ENCODE peak calls at places on chromosomes 3 and 15, in ten cellular contexts. One of them, this sample, is unnamed. For H3K36me3, the result is how much of the 10 kb centered on the place peaks cover.

GRCh38 chr3:129118745-129119144 is 2.9 kb downstream of the RAB43 start:
- DNase-seq in Peyer's patch: no peak
- DNase-seq in GM06990: no peak
- DNase-seq in mucosa of descending colon: no peak
- DNase-seq in DND-41: peak
- DNase-seq in MM.1S: peak
- DNase-seq in CD8-positive, alpha-beta T cell: peak
- DNase-seq in right atrium auricular region: no peak
- DNase-seq in OCI-LY7: peak
- DNase-seq in kidney: no peak
- DNase-seq in this sample: no peak

GRCh38 chr3:187909871-187910270 is 164.6 kb upstream of the BCL6 start:
- DNase-seq in Peyer's patch: no peak
- DNase-seq in GM06990: no peak
- DNase-seq in mucosa of descending colon: no peak
- DNase-seq in DND-41: no peak
- DNase-seq in MM.1S: no peak
- DNase-seq in CD8-positive, alpha-beta T cell: no peak
- DNase-seq in right atrium auricular region: no peak
- DNase-seq in OCI-LY7: no peak
- DNase-seq in kidney: no peak
- DNase-seq in this sample: no peak

GRCh38 chr3:17585561-17586325 is 156.7 kb downstream of the TBC1D5 start:
- DNase-seq in Peyer's patch: no peak
- DNase-seq in GM06990: no peak
- DNase-seq in mucosa of descending colon: no peak
- DNase-seq in DND-41: no peak
- DNase-seq in MM.1S: no peak
- DNase-seq in CD8-positive, alpha-beta T cell: no peak
- DNase-seq in right atrium auricular region: no peak
- DNase-seq in OCI-LY7: no peak
- DNase-seq in kidney: no peak
- DNase-seq in this sample: no peak

GRCh38 chr3:184235381-184236032 is 6.1 kb downstream of the VWA5B2 start:
- DNase-seq in Peyer's patch: no peak
- DNase-seq in GM06990: no peak
- DNase-seq in mucosa of descending colon: no peak
- DNase-seq in DND-41: no peak
- DNase-seq in MM.1S: no peak
- DNase-seq in CD8-positive, alpha-beta T cell: no peak
- DNase-seq in right atrium auricular region: no peak
- DNase-seq in OCI-LY7: no peak
- DNase-seq in kidney: no peak
- DNase-seq in this sample: no peak

GRCh38 chr15:68299436-68299835 is 21.9 kb downstream of the FEM1B start:
- DNase-seq in Peyer's patch: no peak
- DNase-seq in GM06990: no peak
- DNase-seq in mucosa of descending colon: no peak
- DNase-seq in DND-41: no peak
- DNase-seq in MM.1S: no peak
- DNase-seq in CD8-positive, alpha-beta T cell: no peak
- DNase-seq in right atrium auricular region: peak
- DNase-seq in OCI-LY7: no peak
- DNase-seq in kidney: no peak
- DNase-seq in this sample: no peak

GRCh38 chr3:37862219-37862711 is 585 bp downstream of the CTDSPL start:
- DNase-seq in Peyer's patch: no peak
- DNase-seq in GM06990: no peak
- DNase-seq in mucosa of descending colon: peak
- DNase-seq in DND-41: peak
- DNase-seq in MM.1S: no peak
- DNase-seq in CD8-positive, alpha-beta T cell: peak
- DNase-seq in right atrium auricular region: no peak
- DNase-seq in OCI-LY7: no peak
- DNase-seq in kidney: peak
- DNase-seq in this sample: peak

GRCh38 chr15:70196314-70197291 is 98.9 kb upstream of the TLE3 start:
- DNase-seq in Peyer's patch: peak
- DNase-seq in GM06990: peak
- DNase-seq in mucosa of descending colon: peak
- DNase-seq in DND-41: no peak
- DNase-seq in MM.1S: peak
- DNase-seq in CD8-positive, alpha-beta T cell: no peak
- DNase-seq in right atrium auricular region: no peak
- DNase-seq in OCI-LY7: peak
- DNase-seq in kidney: no peak
- DNase-seq in this sample: no peak

GRCh38 chr3:58288011-58288728 is 17.9 kb upstream of the RPP14 start:
- DNase-seq in Peyer's patch: no peak
- DNase-seq in GM06990: no peak
- DNase-seq in mucosa of descending colon: no peak
- DNase-seq in DND-41: no peak
- DNase-seq in MM.1S: no peak
- DNase-seq in CD8-positive, alpha-beta T cell: no peak
- DNase-seq in right atrium auricular region: no peak
- DNase-seq in OCI-LY7: no peak
- DNase-seq in kidney: no peak
- DNase-seq in this sample: no peak

GRCh38 chr15:99305761-99306505 is 54.7 kb downstream of the LRRC28 start:
- DNase-seq in Peyer's patch: no peak
- DNase-seq in GM06990: no peak
- DNase-seq in mucosa of descending colon: peak
- DNase-seq in DND-41: no peak
- DNase-seq in MM.1S: no peak
- DNase-seq in CD8-positive, alpha-beta T cell: no peak
- DNase-seq in right atrium auricular region: peak
- DNase-seq in OCI-LY7: no peak
- DNase-seq in kidney: peak
- DNase-seq in this sample: no peak

GRCh38 chr3:62529230-62529629 is 155.9 kb upstream of the FEZF2 start:
- DNase-seq in Peyer's patch: no peak
- DNase-seq in GM06990: no peak
- DNase-seq in mucosa of descending colon: peak
- DNase-seq in DND-41: peak
- DNase-seq in MM.1S: no peak
- DNase-seq in CD8-positive, alpha-beta T cell: no peak
- DNase-seq in right atrium auricular region: no peak
- DNase-seq in OCI-LY7: peak
- DNase-seq in kidney: no peak
- DNase-seq in this sample: no peak

GRCh38 chr15:37253877-37254276 is 153.5 kb upstream of the MEIS2 start:
- DNase-seq in Peyer's patch: no peak
- DNase-seq in GM06990: no peak
- DNase-seq in mucosa of descending colon: no peak
- DNase-seq in DND-41: no peak
- DNase-seq in MM.1S: no peak
- DNase-seq in CD8-positive, alpha-beta T cell: no peak
- DNase-seq in right atrium auricular region: no peak
- DNase-seq in OCI-LY7: no peak
- DNase-seq in kidney: no peak
- DNase-seq in this sample: no peak

GRCh38 chr3:97821413-97821809 is 400 bp upstream of the CRYBG3 start:
- DNase-seq in Peyer's patch: peak
- DNase-seq in GM06990: no peak
- DNase-seq in mucosa of descending colon: peak
- DNase-seq in DND-41: no peak
- DNase-seq in MM.1S: no peak
- DNase-seq in CD8-positive, alpha-beta T cell: peak
- DNase-seq in right atrium auricular region: peak
- DNase-seq in OCI-LY7: no peak
- DNase-seq in kidney: peak
- DNase-seq in this sample: peak

DNA sequence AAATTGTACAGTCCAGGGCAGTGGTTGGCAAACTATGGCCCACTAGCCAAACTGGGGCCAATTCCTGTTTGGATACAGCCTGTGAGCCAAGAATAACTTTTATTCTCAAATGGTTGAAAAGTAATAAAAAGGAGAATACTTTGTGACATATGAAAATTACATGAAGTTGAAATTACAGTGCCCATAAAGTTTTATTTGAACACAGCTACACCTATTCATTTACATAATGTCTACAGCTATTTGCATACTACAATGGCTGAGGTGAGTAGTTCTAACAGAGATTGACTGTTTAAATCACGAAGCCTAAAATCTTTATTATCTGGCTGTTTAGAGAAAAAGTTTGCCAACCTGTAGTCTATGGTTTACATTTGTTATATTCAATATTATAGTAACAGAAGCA is 600.1 kb downstream of the MAGI1 start:
- DNase-seq in Peyer's patch: no peak
- DNase-seq in GM06990: no peak
- DNase-seq in mucosa of descending colon: no peak
- DNase-seq in DND-41: no peak
- DNase-seq in MM.1S: no peak
- DNase-seq in CD8-positive, alpha-beta T cell: no peak
- DNase-seq in right atrium auricular region: no peak
- DNase-seq in OCI-LY7: no peak
- DNase-seq in kidney: no peak
- DNase-seq in this sample: no peak
- H3K36me3 ChIP-seq in Peyer's patch: under half
- H3K36me3 ChIP-seq in GM06990: under half
- H3K36me3 ChIP-seq in mucosa of descending colon: under half
- H3K36me3 ChIP-seq in DND-41: under half
- H3K36me3 ChIP-seq in MM.1S: under half
- H3K36me3 ChIP-seq in CD8-positive, alpha-beta T cell: under half
- H3K36me3 ChIP-seq in right atrium auricular region: under half
- H3K36me3 ChIP-seq in OCI-LY7: under half
- H3K36me3 ChIP-seq in kidney: under half
- H3K36me3 ChIP-seq in this sample: under half

GRCh38 chr15:90607361-90607760 is 77.6 kb downstream of the CRTC3 start:
- DNase-seq in Peyer's patch: no peak
- DNase-seq in GM06990: no peak
- DNase-seq in mucosa of descending colon: no peak
- DNase-seq in DND-41: no peak
- DNase-seq in MM.1S: no peak
- DNase-seq in CD8-positive, alpha-beta T cell: no peak
- DNase-seq in right atrium auricular region: no peak
- DNase-seq in OCI-LY7: no peak
- DNase-seq in kidney: no peak
- DNase-seq in this sample: no peak
- TF ChIP-seq CTCF in Peyer's patch: no peak
- TF ChIP-seq CTCF in GM06990: no peak
- TF ChIP-seq CTCF in mucosa of descending colon: no peak
- TF ChIP-seq CTCF in DND-41: no peak
- TF ChIP-seq CTCF in MM.1S: no peak
- TF ChIP-seq CTCF in CD8-positive, alpha-beta T cell: no peak
- TF ChIP-seq CTCF in right atrium auricular region: no peak
- TF ChIP-seq CTCF in OCI-LY7: no peak
- TF ChIP-seq CTCF in kidney: no peak
- TF ChIP-seq CTCF in this sample: no peak

DNA sequence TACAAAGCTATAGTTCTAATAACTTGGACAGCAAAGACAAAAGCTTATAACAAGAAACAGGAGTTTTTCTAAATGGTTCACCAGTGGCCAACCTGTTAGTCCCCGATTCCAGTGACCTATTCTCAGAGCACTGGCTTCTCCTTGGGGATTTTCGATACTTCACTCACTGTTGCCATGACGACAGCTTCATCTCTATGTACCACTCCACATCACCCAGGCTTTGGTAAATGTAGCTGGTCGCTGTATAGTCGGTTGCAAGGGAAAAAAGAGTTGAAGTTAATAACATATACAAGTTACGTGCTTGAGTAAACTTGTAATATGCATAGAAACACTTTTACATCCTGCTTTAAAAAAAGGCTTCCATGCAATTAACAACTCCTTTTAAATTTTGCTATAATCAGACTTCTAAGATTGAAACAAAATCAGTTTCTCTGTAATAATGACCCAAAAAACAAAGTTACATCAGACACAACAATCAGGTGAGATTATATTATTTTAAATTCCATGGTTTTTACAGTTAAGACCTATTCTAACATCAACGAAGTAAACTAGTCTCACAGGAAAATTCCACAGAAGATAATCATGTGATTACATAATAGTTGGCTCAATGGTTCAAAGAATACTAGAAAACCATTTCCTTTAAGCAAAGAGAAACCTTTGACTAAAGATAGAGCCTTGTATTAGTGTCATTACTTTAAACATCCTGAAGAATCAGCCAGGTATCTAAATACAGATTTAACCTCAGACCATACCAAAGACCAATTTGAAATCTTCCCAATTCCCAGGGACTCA is 2.9 kb downstream of the CCNL1 start:
- DNase-seq in Peyer's patch: no peak
- DNase-seq in GM06990: no peak
- DNase-seq in mucosa of descending colon: no peak
- DNase-seq in DND-41: no peak
- DNase-seq in MM.1S: peak
- DNase-seq in CD8-positive, alpha-beta T cell: no peak
- DNase-seq in right atrium auricular region: no peak
- DNase-seq in OCI-LY7: no peak
- DNase-seq in kidney: no peak
- DNase-seq in this sample: no peak
- H3K36me3 ChIP-seq in Peyer's patch: under half
- H3K36me3 ChIP-seq in GM06990: under half
- H3K36me3 ChIP-seq in mucosa of descending colon: under half
- H3K36me3 ChIP-seq in DND-41: half or more
- H3K36me3 ChIP-seq in MM.1S: half or more
- H3K36me3 ChIP-seq in CD8-positive, alpha-beta T cell: half or more
- H3K36me3 ChIP-seq in right atrium auricular region: half or more
- H3K36me3 ChIP-seq in OCI-LY7: half or more
- H3K36me3 ChIP-seq in kidney: under half
- H3K36me3 ChIP-seq in this sample: under half

GRCh38 chr15:89397653-89398023 is 63.0 kb upstream of the POLG start:
- DNase-seq in Peyer's patch: no peak
- DNase-seq in GM06990: no peak
- DNase-seq in mucosa of descending colon: no peak
- DNase-seq in DND-41: no peak
- DNase-seq in MM.1S: no peak
- DNase-seq in CD8-positive, alpha-beta T cell: no peak
- DNase-seq in right atrium auricular region: no peak
- DNase-seq in OCI-LY7: no peak
- DNase-seq in kidney: no peak
- DNase-seq in this sample: no peak

GRCh38 chr15:89399070-89399389 is 64.4 kb upstream of the POLG start:
- DNase-seq in Peyer's patch: no peak
- DNase-seq in GM06990: no peak
- DNase-seq in mucosa of descending colon: no peak
- DNase-seq in DND-41: no peak
- DNase-seq in MM.1S: no peak
- DNase-seq in CD8-positive, alpha-beta T cell: no peak
- DNase-seq in right atrium auricular region: no peak
- DNase-seq in OCI-LY7: no peak
- DNase-seq in kidney: no peak
- DNase-seq in this sample: no peak

GRCh38 chr15:89400121-89400996 is 65.7 kb upstream of the POLG start:
- DNase-seq in Peyer's patch: no peak
- DNase-seq in GM06990: no peak
- DNase-seq in mucosa of descending colon: no peak
- DNase-seq in DND-41: no peak
- DNase-seq in MM.1S: peak
- DNase-seq in CD8-positive, alpha-beta T cell: no peak
- DNase-seq in right atrium auricular region: no peak
- DNase-seq in OCI-LY7: no peak
- DNase-seq in kidney: no peak
- DNase-seq in this sample: no peak

GRCh38 chr15:89400997-89401590 is 66.5 kb upstream of the POLG start:
- DNase-seq in Peyer's patch: no peak
- DNase-seq in GM06990: no peak
- DNase-seq in mucosa of descending colon: no peak
- DNase-seq in DND-41: no peak
- DNase-seq in MM.1S: no peak
- DNase-seq in CD8-positive, alpha-beta T cell: no peak
- DNase-seq in right atrium auricular region: no peak
- DNase-seq in OCI-LY7: no peak
- DNase-seq in kidney: no peak
- DNase-seq in this sample: no peak

GRCh38 chr15:89399390-89400120 is 64.9 kb upstream of the POLG start:
- DNase-seq in Peyer's patch: peak
- DNase-seq in GM06990: peak
- DNase-seq in mucosa of descending colon: peak
- DNase-seq in DND-41: no peak
- DNase-seq in MM.1S: peak
- DNase-seq in CD8-positive, alpha-beta T cell: no peak
- DNase-seq in right atrium auricular region: no peak
- DNase-seq in OCI-LY7: no peak
- DNase-seq in kidney: no peak
- DNase-seq in this sample: no peak
- TF ChIP-seq CTCF in Peyer's patch: peak
- TF ChIP-seq CTCF in GM06990: peak
- TF ChIP-seq CTCF in mucosa of descending colon: no peak
- TF ChIP-seq CTCF in DND-41: no peak
- TF ChIP-seq CTCF in MM.1S: peak
- TF ChIP-seq CTCF in CD8-positive, alpha-beta T cell: no peak
- TF ChIP-seq CTCF in right atrium auricular region: peak
- TF ChIP-seq CTCF in OCI-LY7: no peak
- TF ChIP-seq CTCF in kidney: no peak
- TF ChIP-seq CTCF in this sample: peak

This sample was measured in left lung.